ENCODE peak calls at places on chromosomes 4 and X, in four cellular contexts. N is right atrium auricular region, Y is SK-N-SH, J is mammary epithelial cell. T is an unnamed sample.

GRCh38 chr4:150325872-150326271 is 247.6 kb downstream of the DCLK2 start:
- DNase-seq in N (no peak), Y (no peak), J (no peak), T (no peak)

GRCh38 chrX:114581528-114582263 is 2.2 kb upstream of the HTR2C start:
- DNase-seq in N (no peak), Y (peak), J (no peak), T (no peak)

GRCh38 chr4:184822356-184822755 is 3.4 kb downstream of the ACSL1 start:
- DNase-seq in N (no peak), Y (no peak), J (no peak), T (no peak)

GRCh38 chr4:54930226-54930625 is 195.2 kb downstream of the KDR start:
- DNase-seq in N (peak), Y (no peak), J (peak), T (peak)

GRCh38 chr4:106854970-106855369 is 181.1 kb downstream of the DKK2 start:
- DNase-seq in N (no peak), Y (no peak), J (no peak), T (no peak)

GRCh38 chr4:128782875-128783614 is 26.5 kb upstream of the JADE1 start:
- DNase-seq in N (peak), Y (no peak), J (peak), T (no peak)

GRCh38 chr4:152831416-152831815 is 51.7 kb downstream of the ARFIP1 start:
- DNase-seq in N (no peak), Y (no peak), J (peak), T (no peak)

GRCh38 chr4:139887962-139888735 is 222.5 kb downstream of the MGST2 start:
- DNase-seq in N (no peak), Y (peak), J (peak), T (no peak)

GRCh38 chrX:16610121-16610565 is 39.8 kb upstream of the S100G start:
- DNase-seq in N (no peak), Y (no peak), J (peak), T (no peak)

GRCh38 chr4:9764155-9764696 is 17.2 kb upstream of the DRD5 start:
- DNase-seq in N (no peak), Y (no peak), J (no peak), T (no peak)

GRCh38 chr4:9771069-9771468 is 10.4 kb upstream of the DRD5 start:
- DNase-seq in N (no peak), Y (no peak), J (peak), T (no peak)

GRCh38 chr4:9762823-9763475 is 18.5 kb upstream of the DRD5 start:
- DNase-seq in N (peak), Y (peak), J (peak), T (peak)

GRCh38 chr4:9765091-9765490 is 16.3 kb upstream of the DRD5 start:
- DNase-seq in N (no peak), Y (peak), J (no peak), T (peak)
- TF ChIP-seq CTCF in N (peak), Y (no peak), J (peak), T (no peak)

DNA sequence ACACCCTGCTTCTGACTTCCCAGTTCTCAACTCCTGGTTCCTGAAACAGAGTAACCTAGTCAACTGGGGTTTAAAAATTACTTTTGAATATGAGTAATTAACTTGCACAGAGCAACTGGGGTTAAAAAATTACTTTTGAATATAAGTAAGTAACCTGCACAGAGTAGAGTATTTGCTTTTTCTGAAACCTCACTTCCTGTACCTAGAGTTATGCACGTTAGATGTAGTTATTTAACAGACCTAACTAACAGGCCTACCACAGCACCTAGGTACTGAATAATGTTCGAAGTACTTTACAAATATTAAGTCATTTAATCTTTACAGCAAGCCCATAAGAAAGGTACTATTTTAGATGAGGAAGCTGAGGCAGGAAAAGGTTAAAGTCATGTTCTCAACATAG is 32.8 kb downstream of the SLC39A8 start:
- DNase-seq in N (no peak), Y (no peak), J (no peak), T (no peak)
- TF ChIP-seq CTCF in N (no peak), Y (no peak), J (no peak), T (no peak)

GRCh38 chrX:132217203-132218073 is 1.8 kb downstream of the RAP2C start:
- DNase-seq in N (no peak), Y (peak), J (peak), T (peak)
- TF ChIP-seq CTCF in N (no peak), Y (no peak), J (no peak), T (no peak)

GRCh38 chr4:7928711-7929505 is 10.8 kb downstream of the AFAP1 start:
- DNase-seq in N (no peak), Y (peak), J (no peak), T (no peak)
- TF ChIP-seq CTCF in N (peak), Y (peak), J (peak), T (no peak)

DNA sequence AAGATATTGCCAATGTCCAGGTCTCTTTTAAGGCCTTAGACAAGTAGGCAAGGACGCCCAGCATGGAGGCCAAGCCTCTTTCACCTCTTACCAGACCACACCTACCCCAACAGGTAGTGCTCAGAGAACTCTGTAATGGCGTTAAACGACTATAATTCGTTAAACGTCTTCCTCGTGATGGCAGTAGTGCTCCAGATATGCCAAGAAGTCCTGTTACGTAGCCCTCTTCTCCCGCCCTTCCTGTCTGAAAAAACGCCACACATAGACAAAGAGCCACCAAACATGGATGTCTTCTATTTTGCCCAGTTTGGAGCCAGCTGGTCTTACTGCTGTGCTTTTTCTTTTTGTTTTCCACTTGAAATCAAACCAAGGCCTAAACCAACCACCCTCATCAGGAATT is 190.7 kb downstream of the OR13H1 start:
- DNase-seq in N (no peak), Y (no peak), J (peak), T (no peak)
- TF ChIP-seq CTCF in N (peak), Y (no peak), J (peak), T (no peak)

DNA sequence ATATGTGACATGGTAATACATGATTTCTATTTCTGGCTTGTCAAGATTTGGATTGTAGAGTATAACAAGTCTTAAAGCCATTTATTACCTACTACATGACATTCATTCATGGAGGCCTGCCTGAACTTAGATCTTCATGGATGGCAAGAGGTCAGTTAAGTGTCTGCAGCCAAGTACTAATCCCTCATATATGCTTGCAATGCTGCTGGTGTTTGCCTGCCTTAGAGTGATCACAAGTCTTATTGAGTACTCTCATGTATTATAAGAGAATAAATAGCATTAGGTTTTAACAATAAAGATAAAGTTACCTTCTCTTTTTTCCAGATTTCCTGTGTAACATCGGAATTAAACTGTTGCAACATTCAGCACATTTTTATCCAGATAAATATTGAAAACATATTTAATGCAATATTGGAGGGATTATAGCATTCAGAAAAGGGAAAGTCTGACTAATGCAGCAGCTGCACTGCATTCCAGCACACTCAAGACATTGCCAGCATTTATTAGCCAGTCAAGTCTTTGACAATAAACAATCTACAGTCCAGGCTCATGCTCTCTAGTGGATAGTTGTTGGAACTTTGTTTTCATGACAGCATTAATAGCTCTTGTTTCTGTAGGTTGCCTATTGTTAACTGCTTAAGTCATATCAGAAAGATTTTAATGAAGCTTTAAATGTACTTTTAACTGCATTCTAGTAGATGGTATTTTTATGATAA is 737.1 kb downstream of the FAT4 start:
- DNase-seq in N (no peak), Y (no peak), J (peak), T (no peak)
- TF ChIP-seq CTCF in N (peak), Y (peak), J (peak), T (no peak)

DNA sequence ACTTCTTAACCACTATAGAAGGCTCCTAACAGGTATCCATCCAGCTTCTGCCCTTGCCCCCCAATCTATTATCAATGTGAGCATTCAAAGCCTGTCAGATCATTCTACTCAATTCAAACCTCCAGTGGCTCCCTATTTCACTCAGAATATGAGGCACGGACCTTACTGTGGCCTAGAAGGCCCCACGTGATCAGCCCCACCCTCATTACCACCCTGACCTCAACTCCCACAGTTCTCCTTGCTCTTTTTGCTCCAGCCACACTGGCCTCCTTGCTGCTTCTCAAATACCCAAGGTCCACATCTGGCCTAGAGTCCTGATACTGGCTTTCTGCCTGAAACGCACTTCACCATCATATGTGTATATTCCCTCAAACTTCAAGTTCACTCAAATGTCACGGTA is 18.7 kb downstream of the SEPSECS start:
- DNase-seq in N (no peak), Y (no peak), J (no peak), T (no peak)
- TF ChIP-seq CTCF in N (no peak), Y (no peak), J (no peak), T (no peak)

GRCh38 chrX:118751950-118752783 is 24.8 kb downstream of the IL13RA1 start:
- DNase-seq in N (no peak), Y (no peak), J (peak), T (no peak)
- TF ChIP-seq CTCF in N (no peak), Y (no peak), J (no peak), T (no peak)

GRCh38 chrX:119393144-119393543 is 6.0 kb upstream of the SLC25A43 start:
- DNase-seq in N (no peak), Y (no peak), J (no peak), T (no peak)

GRCh38 chrX:119389854-119390501 is 9.2 kb upstream of the SLC25A43 start:
- DNase-seq in N (no peak), Y (no peak), J (no peak), T (no peak)

GRCh38 chrX:119389214-119389613 is 9.9 kb upstream of the SLC25A43 start:
- DNase-seq in N (no peak), Y (no peak), J (no peak), T (no peak)

GRCh38 chrX:119391279-119391678 is 7.9 kb upstream of the SLC25A43 start:
- DNase-seq in N (no peak), Y (peak), J (peak), T (peak)
- TF ChIP-seq CTCF in N (no peak), Y (peak), J (peak), T (peak)

DNA sequence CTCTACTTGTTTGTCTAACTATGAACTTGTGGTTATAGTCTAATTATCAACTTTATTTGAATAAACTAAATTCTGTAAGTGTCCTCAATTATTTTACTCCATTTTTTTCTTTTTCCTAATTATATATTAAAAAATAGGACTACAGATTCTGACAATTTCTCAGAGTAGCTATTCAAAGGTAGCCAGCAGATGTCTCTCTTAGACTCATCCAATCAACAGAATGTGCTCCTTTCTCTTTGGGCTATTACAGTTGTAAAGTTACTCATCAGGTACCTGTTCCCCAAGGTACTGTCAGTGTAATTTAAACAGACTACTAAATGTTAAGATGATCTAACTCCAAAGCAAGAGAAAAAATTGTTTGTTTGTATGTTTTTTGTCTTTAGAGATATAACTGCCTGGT is 248.6 kb downstream of the PCDH18 start:
- DNase-seq in N (no peak), Y (peak), J (peak), T (no peak)
- TF ChIP-seq CTCF in N (peak), Y (peak), J (peak), T (no peak)